ENCODE peak calls at places on chromosome 4, in four cellular contexts. O is SK-N-MC; N is activated naive CD8-positive, alpha-beta T cell treated with anti-CD3 and anti-CD28 coated beads for 36 hours; V is hypothalamus. D is an unnamed sample.

GRCh38 chr4:164659765-164660164 is 94.2 kb upstream of the SMIM31 start:
- DNase-seq in O (no peak), N (no peak), V (no peak), D (no peak)

GRCh38 chr4:100938698-100939097 is 408.6 kb downstream of the PPP3CA start:
- DNase-seq in O (no peak), N (no peak), V (no peak), D (no peak)

GRCh38 chr4:107380836-107381438 is 339.1 kb downstream of the PAPSS1 start:
- DNase-seq in O (no peak), N (no peak), V (no peak), D (no peak)

GRCh38 chr4:76585897-76586360 is 150.9 kb downstream of the SHROOM3 start:
- DNase-seq in O (no peak), N (peak), V (peak), D (peak)

GRCh38 chr4:4549534-4549933 is 7.7 kb upstream of the STX18 start:
- DNase-seq in O (no peak), N (no peak), V (no peak), D (no peak)

GRCh38 chr4:88737304-88738015 is 39.8 kb upstream of the NAP1L5 start:
- DNase-seq in O (no peak), N (peak), V (no peak), D (no peak)

GRCh38 chr4:15769202-15769601 is 8.9 kb upstream of the CD38 start:
- DNase-seq in O (no peak), N (no peak), V (no peak), D (no peak)

GRCh38 chr4:147492761-147493160 is 11.9 kb downstream of the EDNRA start:
- DNase-seq in O (no peak), N (no peak), V (no peak), D (no peak)

GRCh38 chr4:148946271-148946670 is 504.1 kb upstream of the NR3C2 start:
- DNase-seq in O (no peak), N (no peak), V (no peak), D (no peak)

GRCh38 chr4:90572996-90573395 is 445.8 kb downstream of the CCSER1 start:
- DNase-seq in O (no peak), N (no peak), V (no peak), D (no peak)

GRCh38 chr4:92514632-92515031 is 210.9 kb downstream of the GRID2 start:
- DNase-seq in O (no peak), N (no peak), V (no peak), D (no peak)

GRCh38 chr4:17812801-17813200 is 2.0 kb downstream of the NCAPG start:
- DNase-seq in O (no peak), N (no peak), V (no peak), D (no peak)

GRCh38 chr4:154425514-154425913 is 66.1 kb downstream of the DCHS2 start:
- DNase-seq in O (no peak), N (no peak), V (no peak), D (no peak)

GRCh38 chr4:38177792-38178665 is 217.8 kb downstream of the PTTG2 start:
- DNase-seq in O (no peak), N (peak), V (no peak), D (peak)

GRCh38 chr4:173040200-173040599 is 128.4 kb upstream of the GALNT7 start:
- DNase-seq in O (no peak), N (no peak), V (no peak), D (no peak)

GRCh38 chr4:98462487-98462886 is 195.9 kb downstream of the TSPAN5 start:
- DNase-seq in O (no peak), N (no peak), V (no peak), D (no peak)

GRCh38 chr4:144174401-144175067 is 34.0 kb upstream of the GYPA start:
- DNase-seq in O (peak), N (no peak), V (no peak), D (no peak)

GRCh38 chr4:99808260-99808857 is 8.3 kb upstream of the DAPP1 start:
- DNase-seq in O (peak), N (peak), V (no peak), D (peak)

GRCh38 chr4:145482209-145483021 is 762 bp downstream of the SMAD1 start:
- DNase-seq in O (peak), N (peak), V (no peak), D (peak)

GRCh38 chr4:5526070-5526831 is 182.1 kb downstream of the EVC2 start:
- DNase-seq in O (no peak), N (no peak), V (no peak), D (no peak)

GRCh38 chr4:6141554-6141953 is 58.8 kb downstream of the JAKMIP1 start:
- DNase-seq in O (no peak), N (no peak), V (no peak), D (no peak)

GRCh38 chr4:71470547-71470946 is 131.7 kb downstream of the SLC4A4 start:
- DNase-seq in O (no peak), N (no peak), V (no peak), D (no peak)

GRCh38 chr4:57131849-57132745 is 21.9 kb upstream of the IGFBP7 start:
- DNase-seq in O (no peak), N (no peak), V (no peak), D (no peak)

GRCh38 chr4:21656832-21657231 is 291.7 kb downstream of the KCNIP4 start:
- DNase-seq in O (no peak), N (no peak), V (no peak), D (no peak)

GRCh38 chr4:14596904-14597303 is 405.4 kb upstream of the CPEB2 start:
- DNase-seq in O (no peak), N (no peak), V (no peak), D (no peak)

D was measured in right lobe of liver.